ENCODE peak calls at places on chromosomes 11 and 22, in four cellular contexts. One of them, this sample, is unnamed.

GRCh38 chr11:34459507-34460162 is 20.9 kb downstream of the CAT start:
- DNase-seq in K562: no peak
- DNase-seq in GM12878: no peak
- DNase-seq in HepG2: no peak
- DNase-seq in this sample: no peak

GRCh38 chr22:38935023-38935422 is 22.4 kb upstream of the APOBEC3A start:
- DNase-seq in K562: no peak
- DNase-seq in GM12878: no peak
- DNase-seq in HepG2: no peak
- DNase-seq in this sample: no peak

GRCh38 chr11:8342821-8343681 is 79.4 kb upstream of the LMO1 start:
- DNase-seq in GM12878: peak; percentile 49
- DNase-seq in HepG2: no peak
- DNase-seq in K562: no peak
- DNase-seq in this sample: no peak

GRCh38 chr11:12242071-12242672 is 131.8 kb downstream of the MICAL2 start:
- DNase-seq in HepG2: no peak
- DNase-seq in GM12878: no peak
- DNase-seq in K562: peak; percentile 35
- DNase-seq in this sample: no peak

GRCh38 chr11:78145511-78146030 is 6.1 kb upstream of the ALG8 start:
- DNase-seq in GM12878: no peak
- DNase-seq in HepG2: no peak
- DNase-seq in K562: no peak
- DNase-seq in this sample: no peak

GRCh38 chr22:30884211-30885000 is 84.2 kb downstream of the MORC2 start:
- DNase-seq in K562: no peak
- DNase-seq in GM12878: no peak
- DNase-seq in HepG2: no peak
- DNase-seq in this sample: no peak

GRCh38 chr11:32176223-32176811 is 85.4 kb downstream of the RCN1 start:
- DNase-seq in GM12878: peak; percentile 64
- DNase-seq in HepG2: peak; percentile 69
- DNase-seq in K562: peak; percentile 86
- DNase-seq in this sample: peak; percentile 79

GRCh38 chr11:114001416-114001815 is 26.5 kb downstream of the HTR3A start:
- DNase-seq in K562: no peak
- DNase-seq in HepG2: no peak
- DNase-seq in GM12878: no peak
- DNase-seq in this sample: no peak

GRCh38 chr11:46947399-46948077 is 11.0 kb downstream of the CSTPP1 start:
- DNase-seq in GM12878: no peak
- DNase-seq in HepG2: no peak
- DNase-seq in K562: no peak
- DNase-seq in this sample: no peak

GRCh38 chr11:797300-798092 is 585 bp downstream of the SLC25A22 start:
- DNase-seq in GM12878: no peak
- DNase-seq in K562: peak; percentile 83
- DNase-seq in HepG2: peak; percentile 78
- DNase-seq in this sample: peak; percentile 71

GRCh38 chr22:27105142-27106025 is 448.0 kb downstream of the MIAT start:
- DNase-seq in K562: no peak
- DNase-seq in HepG2: no peak
- DNase-seq in GM12878: no peak
- DNase-seq in this sample: no peak

GRCh38 chr22:42548597-42549328 is 5.0 kb upstream of the SERHL2 start:
- DNase-seq in HepG2: no peak
- DNase-seq in GM12878: no peak
- DNase-seq in K562: no peak
- DNase-seq in this sample: no peak

GRCh38 chr11:7621090-7621489 is 52.2 kb downstream of the CYB5R2 start:
- DNase-seq in GM12878: no peak
- DNase-seq in K562: no peak
- DNase-seq in HepG2: no peak
- DNase-seq in this sample: no peak

GRCh38 chr11:68890490-68891231 is 13.0 kb downstream of the MRPL21 start:
- DNase-seq in HepG2: no peak
- DNase-seq in K562: no peak
- DNase-seq in GM12878: no peak
- DNase-seq in this sample: no peak

DNA sequence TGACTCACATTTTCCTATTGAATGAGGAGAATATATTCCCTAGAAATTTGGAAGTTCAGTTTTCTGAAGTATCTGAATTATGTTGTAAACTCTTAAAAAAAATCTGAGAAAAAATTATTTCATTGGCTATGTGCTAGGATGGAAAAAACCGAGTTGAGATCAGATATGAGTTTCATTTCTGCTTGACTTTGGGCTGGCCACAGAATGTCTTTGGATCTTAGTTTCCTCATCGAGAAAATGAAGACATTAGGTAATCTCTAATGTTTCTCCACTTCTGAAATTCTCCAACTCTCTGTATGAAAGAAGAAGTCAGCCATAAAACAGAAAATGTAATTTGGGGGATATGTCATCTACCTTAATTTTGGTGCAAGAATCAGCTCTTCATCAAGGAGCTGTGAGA is 28.8 kb downstream of the SLN start:
- DNase-seq in GM12878: no peak
- DNase-seq in K562: no peak
- DNase-seq in HepG2: no peak
- DNase-seq in this sample: no peak
- TF ChIP-seq FOXK2 in GM12878: no peak
- TF ChIP-seq FOXK2 in K562: no peak
- TF ChIP-seq FOXK2 in HepG2: no peak
- TF ChIP-seq FOXK2 in this sample: no peak

DNA sequence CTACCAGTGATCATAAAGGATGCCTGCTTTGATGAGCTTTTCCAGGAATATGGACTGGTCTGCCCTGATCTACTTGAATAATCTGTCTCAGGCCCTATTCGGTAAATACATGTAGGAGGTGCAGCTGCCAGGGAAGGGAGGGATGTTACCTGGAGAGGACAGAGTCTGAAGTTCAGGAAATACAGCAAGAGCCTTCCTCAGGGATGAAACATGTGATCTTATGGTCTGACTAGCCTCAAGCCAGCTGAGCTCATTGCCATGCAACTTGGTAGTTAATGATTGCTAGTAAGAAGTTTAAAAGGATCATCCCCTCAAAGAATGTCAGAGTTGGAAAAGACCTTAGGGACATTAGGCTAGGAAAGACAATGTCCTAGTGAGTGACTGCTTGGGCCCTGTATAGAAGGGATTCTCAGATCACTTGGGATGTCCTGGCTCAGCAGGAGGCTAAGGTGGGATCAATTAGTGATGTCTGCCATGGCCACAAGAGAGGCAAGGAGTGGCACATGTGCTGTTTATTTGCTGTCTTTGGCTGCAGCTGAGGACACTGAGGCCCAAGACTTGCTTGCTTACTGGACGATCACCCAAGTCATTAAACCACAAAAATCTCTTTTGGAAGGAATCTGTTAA is 18.5 kb downstream of the PTPRJ start:
- DNase-seq in GM12878: no peak
- DNase-seq in K562: no peak
- DNase-seq in HepG2: peak; percentile 84
- DNase-seq in this sample: no peak
- TF ChIP-seq SP1 in GM12878: no peak
- TF ChIP-seq SP1 in K562: no peak
- TF ChIP-seq SP1 in HepG2: no peak
- TF ChIP-seq SP1 in this sample: no peak

GRCh38 chr11:21520244-21520643 is 672.6 kb upstream of the ANO5 start:
- DNase-seq in GM12878: no peak
- DNase-seq in K562: no peak
- DNase-seq in HepG2: no peak
- DNase-seq in this sample: no peak

GRCh38 chr11:21511835-21512440 is 680.9 kb upstream of the ANO5 start:
- DNase-seq in GM12878: no peak
- DNase-seq in K562: peak; percentile 44
- DNase-seq in HepG2: peak; percentile 48
- DNase-seq in this sample: peak; percentile 57

GRCh38 chr11:21514298-21514697 is 678.6 kb upstream of the ANO5 start:
- DNase-seq in GM12878: no peak
- DNase-seq in HepG2: peak; percentile 1
- DNase-seq in K562: peak; percentile 0
- DNase-seq in this sample: peak; percentile 15
- TF ChIP-seq BHLHE40 in GM12878: no peak
- TF ChIP-seq BHLHE40 in HepG2: no peak
- TF ChIP-seq BHLHE40 in K562: no peak
- TF ChIP-seq BHLHE40 in this sample: no peak

DNA sequence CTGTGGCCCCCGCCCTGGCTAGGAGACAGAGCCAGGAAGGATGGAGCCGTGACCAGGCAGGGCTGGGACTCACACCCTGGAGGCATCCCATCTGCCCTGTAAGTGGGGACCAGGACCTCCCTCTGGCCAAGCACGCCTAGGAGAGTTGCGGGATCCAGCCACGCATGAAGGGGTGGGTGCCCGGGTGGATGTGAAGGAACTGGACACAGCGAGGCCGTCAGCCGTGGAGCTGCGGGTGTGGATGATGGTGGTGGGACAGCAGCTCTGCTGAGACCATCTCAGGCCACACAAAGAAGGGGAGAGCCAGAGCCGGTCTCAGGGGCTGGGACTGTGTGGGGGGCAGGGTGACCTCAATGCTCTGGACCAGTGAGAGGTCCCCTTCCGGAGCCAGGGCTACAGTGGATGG is 746.4 kb downstream of the BRD1 start:
- DNase-seq in HepG2: no peak
- DNase-seq in GM12878: no peak
- DNase-seq in K562: no peak
- DNase-seq in this sample: no peak
- TF ChIP-seq FOXK2 in HepG2: no peak
- TF ChIP-seq FOXK2 in GM12878: no peak
- TF ChIP-seq FOXK2 in K562: no peak
- TF ChIP-seq FOXK2 in this sample: no peak

GRCh38 chr22:36753120-36753802 is 22.7 kb downstream of the IFT27 start:
- DNase-seq in K562: no peak
- DNase-seq in HepG2: no peak
- DNase-seq in GM12878: no peak
- DNase-seq in this sample: no peak
- TF ChIP-seq SP1 in K562: no peak
- TF ChIP-seq SP1 in HepG2: no peak
- TF ChIP-seq SP1 in GM12878: no peak
- TF ChIP-seq SP1 in this sample: no peak

DNA sequence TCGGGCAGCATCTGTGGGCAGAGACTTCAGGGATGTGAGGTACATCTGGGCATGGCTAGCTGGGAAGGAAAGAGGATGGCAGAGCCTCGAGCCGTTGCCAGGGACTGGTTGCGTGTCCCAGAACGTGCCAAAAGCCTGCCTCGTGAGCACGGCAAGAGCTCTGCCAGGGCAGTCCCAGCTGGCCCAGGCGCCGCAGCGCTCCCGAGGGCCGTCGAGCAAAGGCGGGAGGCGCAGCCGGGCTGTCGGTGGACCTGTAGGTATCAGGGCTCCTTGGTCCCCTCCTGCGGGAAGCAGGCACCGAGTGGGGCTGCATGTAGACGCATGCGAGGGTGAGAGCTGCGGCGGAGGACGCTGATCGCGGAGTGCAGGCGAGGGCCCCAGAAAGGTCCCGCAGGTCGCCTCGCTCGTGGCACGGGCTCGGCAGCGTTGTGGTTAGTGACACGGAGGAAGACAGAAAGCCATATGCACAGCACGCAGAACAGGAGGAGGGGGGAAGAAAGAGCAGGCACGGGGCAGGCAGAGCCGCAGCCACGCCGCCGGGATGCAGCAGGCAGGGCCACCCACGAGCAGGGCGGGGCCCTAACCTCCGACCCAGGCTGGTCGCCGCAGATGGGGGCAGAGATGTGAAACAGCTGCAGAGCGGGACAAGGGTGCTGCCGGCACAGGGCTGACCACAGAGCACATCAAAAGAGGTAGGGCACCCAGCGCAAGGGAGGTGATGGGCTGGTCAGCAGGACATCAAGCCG is 18.0 kb downstream of the LSP1 start:
- DNase-seq in GM12878: no peak
- DNase-seq in K562: peak; percentile 25
- DNase-seq in HepG2: no peak
- DNase-seq in this sample: no peak
- TF ChIP-seq BHLHE40 in GM12878: no peak
- TF ChIP-seq BHLHE40 in K562: no peak
- TF ChIP-seq BHLHE40 in HepG2: no peak
- TF ChIP-seq BHLHE40 in this sample: no peak

GRCh38 chr11:124946735-124947141 is 7.3 kb upstream of the CCDC15 start:
- DNase-seq in K562: no peak
- DNase-seq in HepG2: no peak
- DNase-seq in GM12878: no peak
- DNase-seq in this sample: no peak

GRCh38 chr11:124951341-124951740 is 2.7 kb upstream of the CCDC15 start:
- DNase-seq in GM12878: no peak
- DNase-seq in HepG2: no peak
- DNase-seq in K562: no peak
- DNase-seq in this sample: no peak

GRCh38 chr11:124945826-124946225 is 8.2 kb upstream of the CCDC15 start:
- DNase-seq in K562: no peak
- DNase-seq in HepG2: no peak
- DNase-seq in GM12878: no peak
- DNase-seq in this sample: no peak

GRCh38 chr11:124953753-124954624 is at the start of gene CCDC15:
- DNase-seq in HepG2: peak; percentile 96
- DNase-seq in K562: peak; percentile 98
- DNase-seq in GM12878: peak; percentile 87
- DNase-seq in this sample: peak; percentile 95

GRCh38 chr11:124950606-124951330 is 3.2 kb upstream of the CCDC15 start:
- DNase-seq in GM12878: no peak
- DNase-seq in K562: no peak
- DNase-seq in HepG2: no peak
- DNase-seq in this sample: no peak
- TF ChIP-seq FOXK2 in GM12878: no peak
- TF ChIP-seq FOXK2 in K562: no peak
- TF ChIP-seq FOXK2 in HepG2: no peak
- TF ChIP-seq FOXK2 in this sample: no peak